ENCODE peak calls at places on chromosomes 1 and 21, in four cellular contexts. O is tibial artery, T is GM12864, B is stomach. S is an unnamed sample.

GRCh38 chr1:221149111-221149510 is 269.9 kb downstream of the HLX start:
- DNase-seq in O (no peak), B (no peak), T (no peak), S (no peak)

GRCh38 chr21:33229776-33230517 is at the start of gene IFNAR2:
- DNase-seq in O (peak; percentile 57), B (peak; percentile 80), T (no peak), S (peak; percentile 96)

GRCh38 chr1:31535561-31535960 is 40.8 kb upstream of the TINAGL1 start:
- DNase-seq in O (no peak), B (no peak), T (no peak), S (no peak)

GRCh38 chr1:14866841-14867626 is 268.5 kb downstream of the KAZN start:
- DNase-seq in T (no peak), B (no peak), O (no peak), S (no peak)

GRCh38 chr1:201452881-201453280 is 16.1 kb downstream of the PHLDA3 start:
- DNase-seq in O (no peak), B (no peak), T (no peak), S (no peak)

GRCh38 chr21:27802816-27803475 is 836.1 kb upstream of the ADAMTS5 start:
- DNase-seq in O (no peak), T (no peak), B (peak; percentile 44), S (peak; percentile 8)

GRCh38 chr1:22637952-22638445 is 1.6 kb downstream of the C1QA start:
- DNase-seq in T (no peak), B (no peak), O (no peak), S (no peak)

GRCh38 chr1:20885121-20885520 is 98.0 kb upstream of the HP1BP3 start:
- DNase-seq in B (no peak), O (no peak), T (no peak), S (no peak)

GRCh38 chr1:43653339-43653738 is 3.4 kb downstream of the KDM4A start:
- DNase-seq in O (no peak), B (no peak), T (no peak), S (no peak)

GRCh38 chr1:7608628-7609295 is 162.3 kb upstream of the VAMP3 start:
- DNase-seq in T (no peak), O (peak; percentile 8), B (no peak), S (no peak)

GRCh38 chr1:194208674-194209073 is 1022.3 kb upstream of the B3GALT2 start:
- DNase-seq in T (no peak), B (no peak), O (no peak), S (no peak)

GRCh38 chr1:172993640-172994039 is 57.1 kb downstream of the TNFSF18 start:
- DNase-seq in O (no peak), T (no peak), B (no peak), S (no peak)

GRCh38 chr1:228937351-228937750 is 202.1 kb downstream of the RHOU start:
- DNase-seq in B (no peak), O (no peak), T (no peak), S (no peak)

GRCh38 chr1:210685295-210685650 is 356.6 kb downstream of the HHAT start:
- DNase-seq in B (no peak), O (no peak), T (no peak), S (no peak)

GRCh38 chr1:23914921-23915320 is 1.8 kb upstream of the CNR2 start:
- DNase-seq in T (no peak), O (no peak), B (no peak), S (no peak)

GRCh38 chr1:48530727-48531351 is 58.8 kb upstream of the SPATA6 start:
- DNase-seq in O (no peak), B (peak; percentile 69), T (no peak), S (peak; percentile 62)

GRCh38 chr1:37258068-37258467 is 216.3 kb upstream of the ZC3H12A start:
- DNase-seq in O (no peak), B (no peak), T (no peak), S (no peak)

GRCh38 chr1:87017994-87018672 is 103.7 kb downstream of the HS2ST1 start:
- DNase-seq in T (no peak), B (no peak), O (no peak), S (no peak)

GRCh38 chr1:178310685-178311105 is 186.1 kb downstream of the CLEC20A start:
- DNase-seq in O (no peak), B (no peak), T (peak; percentile 13), S (peak; percentile 52)

GRCh38 chr1:11473635-11474034 is 5.3 kb upstream of the DISP3 start:
- DNase-seq in O (no peak), B (no peak), T (no peak), S (no peak)

GRCh38 chr1:94738371-94738770 is 81.8 kb upstream of the SLC44A3 start:
- DNase-seq in O (no peak), B (no peak), T (no peak), S (no peak)

GRCh38 chr1:33319186-33319948 is 1.5 kb downstream of the A3GALT2 start:
- DNase-seq in B (no peak), T (no peak), O (no peak), S (no peak)

GRCh38 chr1:95040032-95040525 is 32.7 kb downstream of the ALG14 start:
- DNase-seq in B (no peak), T (no peak), O (no peak), S (no peak)

GRCh38 chr1:26168410-26169167 is at the start of gene C1orf232:
- DNase-seq in O (no peak), T (no peak), B (no peak), S (no peak)

GRCh38 chr21:15825699-15826098 is 95.9 kb downstream of the USP25 start:
- DNase-seq in O (no peak), T (no peak), B (no peak), S (no peak)

GRCh38 chr21:15826147-15826780 is 96.5 kb downstream of the USP25 start:
- DNase-seq in O (no peak), B (no peak), T (peak; percentile 3), S (peak; percentile 23)

GRCh38 chr21:15820327-15820726 is 90.5 kb downstream of the USP25 start:
- DNase-seq in O (no peak), B (no peak), T (no peak), S (no peak)

GRCh38 chr21:15823486-15824150 is 93.8 kb downstream of the USP25 start:
- DNase-seq in T (no peak), B (no peak), O (no peak), S (no peak)

GRCh38 chr21:15820857-15821256 is 91.1 kb downstream of the USP25 start:
- DNase-seq in B (no peak), O (no peak), T (no peak), S (no peak)
- TF ChIP-seq CTCF in B (no peak), O (no peak), T (no peak), S (no peak)

DNA sequence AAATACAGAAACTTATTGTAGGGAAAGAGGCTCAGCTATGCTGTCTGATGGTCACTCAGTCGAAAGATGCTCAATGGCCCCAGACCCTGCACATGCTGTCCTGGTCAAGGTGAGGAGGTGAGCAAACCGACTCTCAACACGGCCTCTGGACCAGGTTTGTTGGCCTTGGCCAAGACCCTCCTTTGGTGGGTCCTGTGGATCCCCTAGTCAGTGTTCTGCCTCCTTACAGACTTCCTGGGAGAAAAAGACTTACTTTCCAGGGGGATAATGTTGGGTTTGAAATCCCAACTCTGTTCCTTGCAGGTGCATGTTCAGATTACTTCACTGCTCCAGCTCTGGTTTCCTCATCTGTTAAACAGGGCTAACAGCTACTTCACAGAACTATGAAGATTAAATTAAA is 53.8 kb downstream of the FAM78B start:
- DNase-seq in O (no peak), B (no peak), T (no peak), S (no peak)
- TF ChIP-seq CTCF in O (no peak), B (no peak), T (no peak), S (no peak)

GRCh38 chr1:153976819-153977249 is 640 bp downstream of the JTB start:
- DNase-seq in T (no peak), O (no peak), B (no peak), S (no peak)

GRCh38 chr1:153973478-153973877 is 4.0 kb downstream of the JTB start:
- DNase-seq in T (no peak), B (no peak), O (no peak), S (no peak)

GRCh38 chr1:153978274-153978909 is 918 bp upstream of the JTB start:
- DNase-seq in B (no peak), O (no peak), T (no peak), S (no peak)

GRCh38 chr1:153973071-153973470 is 4.4 kb downstream of the JTB start:
- DNase-seq in B (no peak), O (no peak), T (no peak), S (no peak)

DNA sequence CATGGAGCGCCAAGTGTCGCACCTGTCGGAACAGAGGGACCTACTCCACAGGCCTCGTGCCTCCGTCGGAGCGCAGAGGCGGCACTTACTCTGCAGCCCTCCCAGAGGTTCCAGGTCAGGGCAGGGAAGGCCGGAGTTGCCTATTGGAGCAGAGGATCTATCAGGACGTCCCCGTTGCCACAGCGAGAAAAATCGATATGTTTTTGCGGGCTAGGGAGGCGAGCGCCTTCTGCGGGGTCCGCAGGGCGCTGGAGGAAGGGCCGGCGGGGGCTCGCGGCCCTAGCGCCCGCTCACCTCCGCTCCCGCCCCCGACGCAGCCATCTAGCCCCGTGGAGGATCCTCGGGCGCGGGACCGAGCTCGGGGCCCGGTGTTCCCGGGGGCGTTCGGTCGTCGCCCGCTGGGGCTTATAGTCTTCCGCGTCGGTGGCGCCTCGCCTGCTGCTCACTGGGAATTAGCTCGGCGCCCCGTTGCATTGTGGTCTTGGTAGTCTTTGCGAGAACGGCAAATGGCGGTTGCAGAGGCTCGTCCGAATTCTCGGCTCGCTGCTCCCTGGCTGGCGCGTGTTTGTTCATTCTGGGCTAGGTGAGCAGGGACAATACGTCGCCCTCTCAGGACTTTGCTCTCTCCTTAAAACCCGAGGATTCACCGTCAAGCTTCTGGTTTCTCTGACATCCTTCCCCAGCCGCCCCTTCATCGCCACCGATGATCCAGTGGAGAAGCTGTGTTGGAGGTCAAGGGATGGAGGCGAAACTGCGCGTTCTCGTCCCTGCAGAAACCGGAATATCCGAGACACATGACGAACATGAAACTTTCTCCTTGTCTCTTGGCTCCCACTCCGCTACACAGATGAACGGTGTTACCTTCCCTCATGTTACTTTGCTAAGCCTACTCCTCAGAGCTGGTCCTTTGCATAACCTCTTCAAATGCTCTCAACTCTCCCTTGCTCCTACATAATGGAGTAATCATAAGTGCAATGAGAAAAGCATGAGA is at the start of gene JTB:
- DNase-seq in B (peak; percentile 91), T (peak; percentile 57), O (peak; percentile 95), S (peak; percentile 91)
- TF ChIP-seq CTCF in B (no peak), T (no peak), O (no peak), S (no peak)

GRCh38 chr1:50462964-50463363 is 39.7 kb upstream of the DMRTA2 start:
- DNase-seq in B (no peak), O (no peak), T (no peak), S (no peak)
- TF ChIP-seq CTCF in B (no peak), O (no peak), T (no peak), S (no peak)

GRCh38 chr1:18923721-18924610 is 21.6 kb upstream of the ALDH4A1 start:
- DNase-seq in T (no peak), B (no peak), O (no peak), S (no peak)

GRCh38 chr1:18921506-18922251 is 19.3 kb upstream of the ALDH4A1 start:
- DNase-seq in T (no peak), B (no peak), O (no peak), S (no peak)

GRCh38 chr1:18920931-18921330 is 18.6 kb upstream of the ALDH4A1 start:
- DNase-seq in T (no peak), B (no peak), O (no peak), S (no peak)

GRCh38 chr1:18922848-18923475 is 20.6 kb upstream of the ALDH4A1 start:
- DNase-seq in T (no peak), B (no peak), O (no peak), S (no peak)

GRCh38 chr1:18922319-18922726 is 20.0 kb upstream of the ALDH4A1 start:
- DNase-seq in O (peak; percentile 91), T (no peak), B (peak; percentile 69), S (no peak)
- TF ChIP-seq CTCF in O (peak; percentile 39), T (no peak), B (no peak), S (no peak)

S was measured in GM20000.